ENCODE peak calls at places on chromosomes 11 and 22, in seven cellular contexts. K is CD4-positive, alpha-beta T cell; F is heart left ventricle; G is H9; T is endothelial cell of umbilical vein; Z is adrenal gland; Y is vagina. C is an unnamed sample.

GRCh38 chr11:105783216-105783615 is 173.3 kb downstream of the GRIA4 start:
- DNase-seq in K (no peak), F (no peak), G (no peak), T (no peak), Z (no peak), Y (no peak), C (no peak)

GRCh38 chr11:2212411-2213251 is 41.0 kb upstream of the TH start:
- DNase-seq in K (no peak), F (peak; percentile 51), G (peak; percentile 23), T (no peak), Z (no peak), Y (peak; percentile 76), C (no peak)

GRCh38 chr11:9664276-9665171 is 647 bp downstream of the SWAP70 start:
- DNase-seq in K (peak; percentile 2), F (peak; percentile 71), G (peak; percentile 39), T (peak; percentile 65), Z (peak; percentile 57), Y (peak; percentile 89), C (peak; percentile 16)

GRCh38 chr22:35064664-35065063 is 1.3 kb upstream of the ISX start:
- DNase-seq in K (no peak), F (no peak), G (no peak), T (no peak), Z (no peak), Y (no peak), C (no peak)

GRCh38 chr11:78666675-78667129 is 92.0 kb upstream of the NARS2 start:
- DNase-seq in K (no peak), F (no peak), G (no peak), T (no peak), Z (no peak), Y (no peak), C (no peak)

GRCh38 chr11:66979336-66979980 is 4.4 kb downstream of the C11orf86 start:
- DNase-seq in K (no peak), F (no peak), G (no peak), T (no peak), Z (no peak), Y (no peak), C (no peak)

GRCh38 chr11:26846222-26846621 is 124.4 kb upstream of the SLC5A12 start:
- DNase-seq in K (no peak), F (no peak), G (no peak), T (no peak), Z (no peak), Y (no peak), C (no peak)

GRCh38 chr11:82701847-82702520 is 31.7 kb downstream of the FAM181B start:
- DNase-seq in K (no peak), F (no peak), G (peak; percentile 65), T (peak; percentile 50), Z (peak; percentile 23), Y (peak; percentile 72), C (peak; percentile 46)

GRCh38 chr22:42304021-42304790 is 33.8 kb upstream of the TCF20 start:
- DNase-seq in K (no peak), F (no peak), G (no peak), T (no peak), Z (no peak), Y (no peak), C (no peak)

GRCh38 chr11:91538065-91538464 is 686.6 kb upstream of the FAT3 start:
- DNase-seq in K (no peak), F (no peak), G (no peak), T (no peak), Z (no peak), Y (no peak), C (no peak)

GRCh38 chr11:63896071-63896470 is 20.9 kb downstream of the RCOR2 start:
- DNase-seq in K (no peak), F (no peak), G (no peak), T (no peak), Z (no peak), Y (no peak), C (no peak)

GRCh38 chr11:112822478-112823274 is 138.5 kb upstream of the NCAM1 start:
- DNase-seq in K (no peak), F (no peak), G (peak; percentile 87), T (no peak), Z (no peak), Y (no peak), C (peak; percentile 32)

GRCh38 chr11:121596195-121597145 is 143.7 kb upstream of the SORL1-AS1 start:
- DNase-seq in K (no peak), F (no peak), G (no peak), T (no peak), Z (no peak), Y (no peak), C (no peak)

GRCh38 chr22:19730141-19730661 is 6.9 kb downstream of the GP1BB start:
- DNase-seq in K (no peak), F (no peak), G (no peak), T (no peak), Z (no peak), Y (no peak), C (no peak)

GRCh38 chr11:95269402-95269801 is 38.4 kb upstream of the SESN3 start:
- DNase-seq in K (no peak), F (no peak), G (no peak), T (no peak), Z (no peak), Y (no peak), C (no peak)

GRCh38 chr11:17730608-17731462 is 3.7 kb upstream of the KCNC1 start:
- DNase-seq in K (peak; percentile 15), F (peak; percentile 85), G (peak; percentile 85), T (peak; percentile 78), Z (peak; percentile 89), Y (no peak), C (peak; percentile 85)

GRCh38 chr11:125346565-125347260 is 149.4 kb downstream of the FEZ1 start:
- DNase-seq in K (no peak), F (no peak), G (no peak), T (no peak), Z (no peak), Y (no peak), C (no peak)

GRCh38 chr22:49884503-49885260 is 31.0 kb downstream of the ZBED4 start:
- DNase-seq in K (no peak), F (no peak), G (no peak), T (no peak), Z (no peak), Y (no peak), C (no peak)

GRCh38 chr22:49881856-49882255 is 28.2 kb downstream of the ZBED4 start:
- DNase-seq in K (no peak), F (no peak), G (no peak), T (no peak), Z (no peak), Y (no peak), C (no peak)

GRCh38 chr22:49882519-49883293 is 29.1 kb downstream of the ZBED4 start:
- DNase-seq in K (no peak), F (no peak), G (no peak), T (no peak), Z (no peak), Y (no peak), C (peak; percentile 64)

GRCh38 chr22:49884075-49884474 is 30.4 kb downstream of the ZBED4 start:
- DNase-seq in K (no peak), F (no peak), G (no peak), T (no peak), Z (no peak), Y (no peak), C (no peak)

GRCh38 chr22:49883294-49883640 is 29.6 kb downstream of the ZBED4 start:
- DNase-seq in K (no peak), F (no peak), G (no peak), T (no peak), Z (no peak), Y (no peak), C (no peak)
- H3K9me3 ChIP-seq in K (no peaks in the 10 kb centered on the region), F (no peaks in the 10 kb centered on the region), G (no peaks in the 10 kb centered on the region), T (no peaks in the 10 kb centered on the region), Z (no peaks in the 10 kb centered on the region), Y (no peaks in the 10 kb centered on the region), C (no peaks in the 10 kb centered on the region)

GRCh38 chr22:21726650-21727049 is 8.9 kb downstream of the YPEL1 start:
- DNase-seq in K (no peak), F (no peak), G (peak; percentile 89), T (no peak), Z (no peak), Y (no peak), C (peak; percentile 72)
- TF ChIP-seq CTCF in K (no peak), F (no peak), G (peak; percentile 70), T (peak; percentile 12), Z (no peak), Y (no peak), C (peak; percentile 70)

DNA sequence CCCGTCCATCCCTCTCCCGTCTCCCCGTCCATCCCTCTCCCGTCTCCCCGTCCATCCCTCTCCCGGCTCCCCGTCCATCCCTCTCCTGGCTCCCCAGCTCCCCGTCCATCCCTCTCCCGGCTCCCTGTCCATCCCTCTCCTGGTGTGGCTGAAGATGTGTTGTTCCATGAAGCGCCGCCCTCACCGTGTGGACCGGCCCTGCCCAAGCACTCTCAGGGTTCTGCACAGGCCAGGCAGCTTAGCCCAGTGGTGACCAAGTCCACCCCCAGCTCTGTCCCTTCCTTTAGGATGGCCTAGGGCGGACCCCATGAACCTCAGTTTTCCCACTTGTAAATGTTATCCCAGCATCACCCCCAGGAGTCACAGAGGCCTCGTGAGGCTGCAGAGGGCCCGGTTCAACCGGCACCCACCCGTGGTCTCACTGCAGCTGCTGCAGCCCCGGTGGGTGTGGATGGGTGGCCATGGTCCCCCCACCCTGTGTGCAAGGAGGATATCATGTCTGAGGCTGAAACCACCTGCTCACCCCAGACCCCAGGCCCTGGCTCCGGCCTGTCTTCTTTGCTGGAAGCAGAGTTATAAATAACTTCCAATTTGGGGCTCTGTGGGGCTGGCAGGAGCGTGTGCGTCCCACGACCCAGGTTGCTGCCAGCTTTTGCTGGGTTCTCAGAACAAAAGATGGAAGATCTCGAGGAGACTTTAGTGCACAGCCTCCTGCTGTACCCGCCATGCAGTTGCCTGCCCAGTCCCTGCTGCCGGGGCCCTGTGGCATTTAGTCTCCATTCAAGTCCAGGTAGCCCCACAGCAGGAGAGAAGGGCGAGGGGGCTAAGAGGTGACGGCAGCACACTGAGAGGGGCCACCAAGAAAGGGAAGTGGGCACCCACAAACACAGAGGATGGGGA is 1147.8 kb downstream of the BRD1 start:
- DNase-seq in K (no peak), F (peak; percentile 51), G (no peak), T (no peak), Z (no peak), Y (no peak), C (no peak)
- H3K9me3 ChIP-seq in K (no peaks in the 10 kb centered on the region), F (no peaks in the 10 kb centered on the region), G (no peaks in the 10 kb centered on the region), T (peaks cover 12% of the 10 kb centered on the region), Z (no peaks in the 10 kb centered on the region), Y (no peaks in the 10 kb centered on the region), C (peaks cover 3% of the 10 kb centered on the region)

DNA sequence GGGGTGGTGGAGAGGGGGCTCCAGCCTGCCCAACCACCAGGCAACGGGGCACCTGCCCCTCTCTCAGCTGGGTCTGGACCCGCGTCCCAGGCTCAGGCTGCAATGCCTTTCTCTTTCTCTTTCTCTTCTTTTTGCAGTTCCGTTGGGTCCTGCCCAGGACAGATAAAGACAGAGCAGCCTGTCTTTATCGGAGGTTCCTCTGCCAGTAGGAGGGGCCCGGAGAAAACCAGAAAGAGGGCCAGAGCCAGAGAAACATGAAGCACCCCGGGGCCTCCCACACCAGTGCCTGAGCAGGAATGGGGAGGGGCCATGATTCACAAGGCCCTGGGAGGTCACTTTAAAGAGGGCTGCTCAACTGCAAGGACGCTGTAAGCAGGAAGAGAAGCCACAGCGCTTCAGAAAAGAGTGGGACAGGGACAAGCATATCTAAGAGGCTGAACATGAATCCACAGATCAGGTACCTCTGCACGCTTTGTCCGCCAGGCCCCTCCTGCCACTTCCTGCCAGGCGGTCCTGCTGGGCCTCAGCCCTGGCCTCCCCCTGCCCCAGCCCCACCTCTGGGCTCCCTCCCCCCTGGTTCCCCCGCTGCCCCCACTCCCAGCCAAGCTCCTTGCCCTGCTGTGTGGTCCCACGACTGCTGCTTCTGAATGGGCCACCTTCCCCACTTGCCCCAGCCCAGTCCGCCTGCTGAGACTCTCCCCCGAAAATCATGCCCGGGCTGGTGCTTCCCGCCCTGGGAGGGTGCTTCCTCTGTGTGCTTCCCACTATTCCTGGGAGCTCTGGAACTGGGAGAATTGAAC is at the start of gene APOBEC3C:
- DNase-seq in K (peak; percentile 54), F (peak; percentile 84), G (peak; percentile 71), T (peak; percentile 30), Z (peak; percentile 83), Y (peak; percentile 93), C (peak; percentile 87)
- TF ChIP-seq CTCF in K (no peak), F (no peak), G (peak; percentile 14), T (no peak), Z (no peak), Y (no peak), C (peak; percentile 35)